ENCODE peak calls at places on chromosomes 11 and 22, in seven cellular contexts. A is cardiac muscle cell, T is left ventricle myocardium inferior, F is tibial artery, V is fibroblast of the aortic adventitia, L is osteocyte, X is AG04449. B is an unnamed sample.

GRCh38 chr11:79441159-79441875 is 487 bp upstream of the TENM4 start:
- DNase-seq in A (no peak), L (no peak), X (no peak), V (peak), T (no peak), F (no peak), B (no peak)

GRCh38 chr11:15119826-15120225 is 5.1 kb downstream of the INSC start:
- DNase-seq in A (no peak), L (no peak), V (peak), X (no peak), T (no peak), F (no peak), B (no peak)

GRCh38 chr11:75583710-75584658 is 21.9 kb downstream of the SERPINH1 start:
- DNase-seq in L (no peak), T (peak), F (peak), V (peak), A (peak), X (no peak), B (peak)

GRCh38 chr11:128342511-128343133 is 244.7 kb downstream of the ETS1 start:
- DNase-seq in T (peak), L (no peak), A (peak), X (no peak), V (peak), F (no peak), B (peak)

GRCh38 chr11:62428871-62429601 is 10.2 kb downstream of the SCGB1A1 start:
- DNase-seq in F (no peak), A (no peak), L (no peak), T (no peak), X (no peak), V (peak), B (no peak)

GRCh38 chr11:96091476-96091875 is 167.6 kb upstream of the MTMR2 start:
- DNase-seq in T (no peak), L (no peak), V (peak), X (no peak), F (no peak), A (no peak), B (peak)

GRCh38 chr11:86990520-86990919 is 35.3 kb upstream of the FZD4 start:
- DNase-seq in V (peak), T (no peak), L (no peak), X (no peak), F (no peak), A (peak), B (no peak)

GRCh38 chr11:12798609-12799011 is 124.4 kb downstream of the TEAD1 start:
- DNase-seq in F (no peak), X (no peak), V (no peak), A (no peak), T (no peak), L (no peak), B (no peak)

GRCh38 chr11:72314600-72315386 is 70.8 kb upstream of the PHOX2A start:
- DNase-seq in V (no peak), A (no peak), T (no peak), X (no peak), F (no peak), L (no peak), B (no peak)

GRCh38 chr11:71334191-71334590 is 81.8 kb upstream of the SHANK2 start:
- DNase-seq in L (peak), F (no peak), V (no peak), A (no peak), T (no peak), X (no peak), B (no peak)

GRCh38 chr11:123672568-123672967 is 18.1 kb upstream of the SCN3B start:
- DNase-seq in L (no peak), A (no peak), F (no peak), T (no peak), X (no peak), V (no peak), B (no peak)

GRCh38 chr22:20998411-20999336 is 3.2 kb downstream of the THAP7 start:
- DNase-seq in X (no peak), A (no peak), V (peak), T (no peak), L (no peak), F (no peak), B (no peak)

GRCh38 chr11:64369440-64370135 is 10.6 kb downstream of the RPS6KA4 start:
- DNase-seq in A (no peak), V (no peak), L (no peak), X (no peak), F (no peak), T (no peak), B (no peak)
- TF ChIP-seq CTCF in A (no peak), V (no peak), L (no peak), X (no peak), F (no peak), T (no peak), B (no peak)

DNA sequence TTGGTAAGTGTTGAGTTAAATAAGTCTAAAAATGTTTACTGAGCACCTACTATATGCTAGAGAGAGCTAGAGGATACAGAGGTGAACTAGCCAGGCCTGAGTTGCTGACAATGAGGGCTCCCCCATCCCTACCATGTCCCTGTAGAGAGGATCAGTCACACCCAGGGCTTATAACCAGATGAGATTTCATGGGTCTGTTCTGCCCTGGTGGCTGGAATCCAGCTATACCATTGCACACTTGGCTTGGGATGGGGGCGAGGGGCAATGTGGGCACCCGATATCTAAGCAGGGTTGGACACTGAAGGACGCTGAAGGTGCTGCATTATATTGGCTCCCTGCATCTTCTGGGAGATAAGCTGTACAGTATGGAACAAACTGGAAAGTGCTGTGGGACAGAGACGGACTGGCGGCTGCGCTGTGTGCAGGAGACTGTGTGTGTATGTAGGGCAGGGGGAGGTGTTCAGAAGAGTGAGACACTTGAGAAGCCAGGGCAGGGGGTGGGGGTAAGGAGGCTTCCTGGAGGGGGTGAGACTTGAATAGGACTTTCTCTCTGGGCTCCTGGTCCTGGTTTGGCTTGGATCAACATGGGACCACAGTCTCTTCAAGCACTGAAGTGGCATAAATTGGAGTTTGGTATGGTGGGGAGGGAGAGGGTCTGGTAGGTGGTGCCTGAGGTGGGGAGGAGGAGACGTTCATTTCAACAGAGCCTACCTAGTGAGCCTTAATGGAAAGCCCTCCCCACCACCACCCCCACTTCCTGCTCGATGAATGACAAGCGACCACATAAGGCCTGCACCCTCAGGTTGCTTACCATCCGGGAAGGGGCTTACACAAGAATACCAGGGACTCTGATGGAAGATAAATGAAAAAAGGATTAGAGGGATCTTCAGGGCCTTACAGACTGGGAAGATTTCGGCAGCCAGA is 1.8 kb downstream of the CD82 start:
- DNase-seq in V (no peak), F (no peak), X (no peak), A (no peak), T (no peak), L (no peak), B (peak)
- TF ChIP-seq CTCF in V (peak), F (no peak), X (peak), A (peak), T (no peak), L (peak), B (no peak)

DNA sequence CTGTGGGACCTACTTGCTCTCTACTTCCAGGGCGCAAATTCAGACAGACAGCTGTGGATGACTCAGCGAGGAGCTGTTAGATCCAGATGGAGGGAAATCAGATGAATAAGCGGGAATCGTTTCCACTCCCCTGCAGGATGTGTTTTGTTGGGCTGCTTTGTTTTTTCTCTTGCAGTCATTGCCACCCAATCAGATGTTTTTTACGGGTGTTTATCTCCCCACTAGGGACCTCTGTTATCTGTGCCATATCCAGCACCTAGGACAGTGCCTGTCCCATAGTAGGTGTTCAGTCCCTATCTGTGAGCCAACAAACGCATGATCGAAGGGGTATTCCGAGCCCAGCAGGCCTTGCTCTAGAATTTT is 51.1 kb upstream of the PARVG start:
- DNase-seq in V (no peak), A (no peak), L (no peak), T (no peak), F (no peak), X (no peak), B (no peak)
- TF ChIP-seq CTCF in V (no peak), A (no peak), L (no peak), T (no peak), F (no peak), X (no peak), B (no peak)

DNA sequence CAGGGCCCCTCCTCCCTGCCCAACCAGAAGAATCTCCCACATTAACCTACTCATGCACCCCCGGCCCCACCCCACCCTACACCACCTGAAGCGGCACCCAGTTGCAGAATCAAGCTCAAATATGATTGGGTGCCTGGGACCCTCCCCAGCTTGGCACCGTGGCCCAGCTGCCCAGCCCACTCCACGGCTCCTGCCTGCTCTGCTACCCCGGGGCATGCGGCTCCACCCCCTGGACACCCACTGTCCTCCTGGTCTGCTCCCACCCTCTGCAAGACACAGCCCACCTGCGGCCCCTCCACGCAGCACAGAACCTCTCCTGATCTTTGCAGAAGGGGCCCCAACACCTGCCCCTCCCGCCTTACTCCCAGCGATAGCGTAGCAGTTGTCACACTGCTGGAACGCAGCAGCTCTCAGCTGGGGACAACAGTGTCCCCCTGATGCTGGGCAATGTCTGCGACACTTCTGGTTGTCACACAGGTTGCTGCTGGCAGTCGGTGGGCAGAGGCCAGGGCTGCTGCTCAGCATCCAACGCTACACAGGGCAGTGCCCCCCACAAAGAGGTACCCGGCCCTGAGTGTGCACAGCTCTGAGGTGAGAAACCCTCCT is 32.0 kb upstream of the TESMIN start:
- DNase-seq in F (no peak), V (no peak), A (peak), L (no peak), T (peak), X (no peak), B (no peak)
- TF ChIP-seq CTCF in F (no peak), V (no peak), A (no peak), L (no peak), T (no peak), X (no peak), B (no peak)

B was measured in activated CD8-positive, alpha-beta T cell treated with anti-CD3 and anti-CD28 coated beads for 36 hours.